ENCODE peak calls at places on chromosomes 6 and 20, in nine cellular contexts. M is AG08396; J is activated T-helper 1 cell treated with anti-CD3 and anti-CD28 coated beads, Interleukin-2, amount 50 U/mL, for 16 hours; N is HTR-8/SVneo; V is hypothalamus; K is NCI-H1092 treated with DMSO at 0.1 percent for 48 hours; P is central memory CD4-positive, alpha-beta T cell; C is stimulated activated CD8-positive, alpha-beta memory T cell treated with anti-CD3 and anti-CD28 coated beads, Interleukin-2, amount 100 ng/mL, for 1 hour; O is epithelial cell of esophagus. H is an unnamed sample.

GRCh38 chr6:90493332-90493731 is 93.5 kb downstream of the MAP3K7 start:
- DNase-seq in K (no peak), P (no peak), M (no peak), O (peak; percentile 54), V (no peak), C (no peak), N (no peak), J (no peak), H (no peak)

GRCh38 chr6:143097224-143097795 is 36.6 kb downstream of the AIG1 start:
- DNase-seq in O (peak; percentile 42), C (no peak), V (no peak), M (no peak), P (peak; percentile 30), K (no peak), N (no peak), J (no peak), H (no peak)

GRCh38 chr6:9225441-9225871 is 790.1 kb upstream of the SLC35B3 start:
- DNase-seq in N (no peak), P (no peak), M (no peak), J (no peak), O (peak; percentile 84), K (no peak), V (no peak), C (no peak), H (no peak)

GRCh38 chr20:1345030-1345755 is 16.3 kb upstream of the SDCBP2 start:
- DNase-seq in C (no peak), N (no peak), J (no peak), K (no peak), V (no peak), M (no peak), O (no peak), P (no peak), H (no peak)

GRCh38 chr6:150751296-150751695 is 114.2 kb upstream of the MTHFD1L start:
- DNase-seq in J (no peak), P (no peak), N (no peak), O (peak; percentile 46), M (peak; percentile 14), V (no peak), K (no peak), C (no peak), H (no peak)

GRCh38 chr6:110530671-110531070 is 54.3 kb upstream of the SLC22A16 start:
- DNase-seq in V (no peak), M (no peak), C (no peak), O (peak; percentile 58), K (no peak), J (no peak), P (no peak), N (no peak), H (no peak)

GRCh38 chr20:32982617-32983458 is 21.4 kb downstream of the SUN5 start:
- DNase-seq in J (no peak), P (no peak), C (no peak), N (no peak), M (no peak), O (no peak), V (peak; percentile 44), K (peak; percentile 68), H (no peak)

GRCh38 chr20:59153355-59153681 is 10.3 kb upstream of the ZNF831 start:
- DNase-seq in K (no peak), P (no peak), O (no peak), N (no peak), C (no peak), J (no peak), M (no peak), V (peak; percentile 81), H (no peak)

GRCh38 chr6:32152414-32153251 is 894 bp upstream of the PRRT1 start:
- DNase-seq in P (no peak), C (no peak), N (no peak), O (peak; percentile 38), V (no peak), K (no peak), J (no peak), M (peak; percentile 52), H (no peak)

GRCh38 chr6:14072084-14072483 is 45.5 kb upstream of the CD83 start:
- DNase-seq in O (peak; percentile 19), C (no peak), J (no peak), V (no peak), K (no peak), M (no peak), N (no peak), P (no peak), H (no peak)

GRCh38 chr6:145813285-145814034 is 1.1 kb downstream of the FBXO30 start:
- DNase-seq in K (peak; percentile 3), P (no peak), V (no peak), N (no peak), C (no peak), O (peak; percentile 61), J (no peak), M (peak; percentile 46), H (no peak)

GRCh38 chr6:90637321-90637720 is 50.4 kb upstream of the MAP3K7 start:
- DNase-seq in V (no peak), O (no peak), N (no peak), P (no peak), C (no peak), M (no peak), K (no peak), J (no peak), H (no peak)

GRCh38 chr20:2237059-2237458 is 58.7 kb upstream of the TGM3 start:
- DNase-seq in P (no peak), C (no peak), K (no peak), O (peak; percentile 98), J (no peak), N (peak; percentile 72), M (peak; percentile 87), V (peak; percentile 18), H (no peak)

H was measured in HCT116.